ENCODE peak calls at places on chromosomes 11 and 22, in nine cellular contexts. One of them, this sample, is unnamed.

GRCh38 chr11:10651579-10652361 is 41.8 kb downstream of the IRAG1 start:
- DNase-seq in neural crest cell: no peak
- DNase-seq in prostate gland: no peak
- DNase-seq in progenitor cell of endocrine pancreas: no peak
- DNase-seq in RWPE1: no peak
- DNase-seq in fibroblast of lung: peak; percentile 41
- DNase-seq in psoas muscle: no peak
- DNase-seq in left ventricle myocardium inferior: no peak
- DNase-seq in ascending aorta: peak; percentile 76
- DNase-seq in this sample: no peak

GRCh38 chr11:45168366-45169130 is 22.1 kb downstream of the PRDM11 start:
- DNase-seq in neural crest cell: no peak
- DNase-seq in prostate gland: no peak
- DNase-seq in progenitor cell of endocrine pancreas: no peak
- DNase-seq in RWPE1: no peak
- DNase-seq in fibroblast of lung: no peak
- DNase-seq in psoas muscle: no peak
- DNase-seq in left ventricle myocardium inferior: no peak
- DNase-seq in ascending aorta: no peak
- DNase-seq in this sample: no peak

GRCh38 chr11:35216962-35217667 is 78.1 kb downstream of the CD44 start:
- DNase-seq in neural crest cell: no peak
- DNase-seq in prostate gland: no peak
- DNase-seq in progenitor cell of endocrine pancreas: no peak
- DNase-seq in RWPE1: no peak
- DNase-seq in fibroblast of lung: no peak
- DNase-seq in psoas muscle: no peak
- DNase-seq in left ventricle myocardium inferior: no peak
- DNase-seq in ascending aorta: no peak
- DNase-seq in this sample: no peak

GRCh38 chr11:36105743-36106581 is 162.1 kb downstream of the LDLRAD3 start:
- DNase-seq in neural crest cell: no peak
- DNase-seq in prostate gland: no peak
- DNase-seq in progenitor cell of endocrine pancreas: no peak
- DNase-seq in RWPE1: no peak
- DNase-seq in fibroblast of lung: no peak
- DNase-seq in psoas muscle: no peak
- DNase-seq in left ventricle myocardium inferior: no peak
- DNase-seq in ascending aorta: no peak
- DNase-seq in this sample: no peak

GRCh38 chr11:47204633-47204989 is 10.2 kb upstream of the DDB2 start:
- DNase-seq in neural crest cell: no peak
- DNase-seq in prostate gland: no peak
- DNase-seq in progenitor cell of endocrine pancreas: no peak
- DNase-seq in RWPE1: peak; percentile 88
- DNase-seq in fibroblast of lung: peak; percentile 65
- DNase-seq in psoas muscle: no peak
- DNase-seq in left ventricle myocardium inferior: no peak
- DNase-seq in ascending aorta: no peak
- DNase-seq in this sample: no peak

GRCh38 chr11:1199689-1200610 is 22.9 kb upstream of the MUC5B start:
- DNase-seq in neural crest cell: no peak
- DNase-seq in prostate gland: peak; percentile 39
- DNase-seq in progenitor cell of endocrine pancreas: peak; percentile 8
- DNase-seq in RWPE1: no peak
- DNase-seq in fibroblast of lung: no peak
- DNase-seq in psoas muscle: peak; percentile 51
- DNase-seq in left ventricle myocardium inferior: peak; percentile 12
- DNase-seq in ascending aorta: peak; percentile 58
- DNase-seq in this sample: no peak

GRCh38 chr11:110069158-110069737 is 23.9 kb upstream of the ZC3H12C start:
- DNase-seq in neural crest cell: no peak
- DNase-seq in prostate gland: no peak
- DNase-seq in progenitor cell of endocrine pancreas: no peak
- DNase-seq in RWPE1: peak; percentile 81
- DNase-seq in fibroblast of lung: peak; percentile 69
- DNase-seq in psoas muscle: peak; percentile 86
- DNase-seq in left ventricle myocardium inferior: peak; percentile 72
- DNase-seq in ascending aorta: peak; percentile 73
- DNase-seq in this sample: no peak

GRCh38 chr22:38727530-38728451 is 22.0 kb downstream of the GTPBP1 start:
- DNase-seq in neural crest cell: no peak
- DNase-seq in prostate gland: no peak
- DNase-seq in progenitor cell of endocrine pancreas: no peak
- DNase-seq in RWPE1: no peak
- DNase-seq in fibroblast of lung: no peak
- DNase-seq in psoas muscle: peak; percentile 34
- DNase-seq in left ventricle myocardium inferior: no peak
- DNase-seq in ascending aorta: no peak
- DNase-seq in this sample: no peak

GRCh38 chr22:25741692-25742626 is at the start of gene MYO18B:
- DNase-seq in neural crest cell: no peak
- DNase-seq in prostate gland: no peak
- DNase-seq in progenitor cell of endocrine pancreas: no peak
- DNase-seq in RWPE1: no peak
- DNase-seq in fibroblast of lung: peak; percentile 36
- DNase-seq in psoas muscle: peak; percentile 94
- DNase-seq in left ventricle myocardium inferior: peak; percentile 79
- DNase-seq in ascending aorta: peak; percentile 90
- DNase-seq in this sample: no peak

GRCh38 chr11:65861533-65862183 is 1.4 kb downstream of the MUS81 start:
- DNase-seq in neural crest cell: no peak
- DNase-seq in prostate gland: no peak
- DNase-seq in progenitor cell of endocrine pancreas: no peak
- DNase-seq in RWPE1: no peak
- DNase-seq in fibroblast of lung: no peak
- DNase-seq in psoas muscle: no peak
- DNase-seq in left ventricle myocardium inferior: no peak
- DNase-seq in ascending aorta: no peak
- DNase-seq in this sample: no peak

GRCh38 chr11:27395556-27396258 is 32.7 kb upstream of the CCDC34 start:
- DNase-seq in neural crest cell: no peak
- DNase-seq in prostate gland: peak; percentile 54
- DNase-seq in progenitor cell of endocrine pancreas: no peak
- DNase-seq in RWPE1: no peak
- DNase-seq in fibroblast of lung: peak; percentile 70
- DNase-seq in psoas muscle: no peak
- DNase-seq in left ventricle myocardium inferior: no peak
- DNase-seq in ascending aorta: no peak
- DNase-seq in this sample: no peak

GRCh38 chr11:3807856-3808845 is at the start of gene PGAP2:
- DNase-seq in neural crest cell: peak; percentile 73
- DNase-seq in prostate gland: peak; percentile 61
- DNase-seq in progenitor cell of endocrine pancreas: peak; percentile 57
- DNase-seq in RWPE1: peak; percentile 66
- DNase-seq in fibroblast of lung: peak; percentile 23
- DNase-seq in psoas muscle: peak; percentile 75
- DNase-seq in left ventricle myocardium inferior: peak; percentile 73
- DNase-seq in ascending aorta: peak; percentile 76
- DNase-seq in this sample: peak; percentile 65

GRCh38 chr11:120116966-120117365 is 20.9 kb downstream of the TRIM29 start:
- DNase-seq in neural crest cell: no peak
- DNase-seq in prostate gland: no peak
- DNase-seq in progenitor cell of endocrine pancreas: no peak
- DNase-seq in RWPE1: no peak
- DNase-seq in fibroblast of lung: no peak
- DNase-seq in psoas muscle: no peak
- DNase-seq in left ventricle myocardium inferior: no peak
- DNase-seq in ascending aorta: no peak
- DNase-seq in this sample: no peak

GRCh38 chr11:120119121-120119520 is 18.8 kb downstream of the TRIM29 start:
- DNase-seq in neural crest cell: no peak
- DNase-seq in prostate gland: no peak
- DNase-seq in progenitor cell of endocrine pancreas: no peak
- DNase-seq in RWPE1: no peak
- DNase-seq in fibroblast of lung: no peak
- DNase-seq in psoas muscle: no peak
- DNase-seq in left ventricle myocardium inferior: no peak
- DNase-seq in ascending aorta: no peak
- DNase-seq in this sample: no peak

GRCh38 chr11:120112174-120112796 is 25.6 kb downstream of the TRIM29 start:
- DNase-seq in neural crest cell: no peak
- DNase-seq in prostate gland: no peak
- DNase-seq in progenitor cell of endocrine pancreas: no peak
- DNase-seq in RWPE1: no peak
- DNase-seq in fibroblast of lung: no peak
- DNase-seq in psoas muscle: no peak
- DNase-seq in left ventricle myocardium inferior: no peak
- DNase-seq in ascending aorta: no peak
- DNase-seq in this sample: no peak

GRCh38 chr11:120117991-120118390 is 19.9 kb downstream of the TRIM29 start:
- DNase-seq in neural crest cell: no peak
- DNase-seq in prostate gland: no peak
- DNase-seq in progenitor cell of endocrine pancreas: no peak
- DNase-seq in RWPE1: no peak
- DNase-seq in fibroblast of lung: no peak
- DNase-seq in psoas muscle: no peak
- DNase-seq in left ventricle myocardium inferior: no peak
- DNase-seq in ascending aorta: no peak
- DNase-seq in this sample: no peak

GRCh38 chr11:120115272-120116000 is 22.5 kb downstream of the TRIM29 start:
- DNase-seq in neural crest cell: no peak
- DNase-seq in prostate gland: no peak
- DNase-seq in progenitor cell of endocrine pancreas: no peak
- DNase-seq in RWPE1: no peak
- DNase-seq in fibroblast of lung: no peak
- DNase-seq in psoas muscle: no peak
- DNase-seq in left ventricle myocardium inferior: no peak
- DNase-seq in ascending aorta: no peak
- DNase-seq in this sample: no peak
- TF ChIP-seq CTCF in neural crest cell: no peak
- TF ChIP-seq CTCF in prostate gland: no peak
- TF ChIP-seq CTCF in progenitor cell of endocrine pancreas: peak; percentile 18
- TF ChIP-seq CTCF in RWPE1: no peak
- TF ChIP-seq CTCF in fibroblast of lung: no peak
- TF ChIP-seq CTCF in psoas muscle: no peak
- TF ChIP-seq CTCF in left ventricle myocardium inferior: no peak
- TF ChIP-seq CTCF in ascending aorta: no peak
- TF ChIP-seq CTCF in this sample: no peak

DNA sequence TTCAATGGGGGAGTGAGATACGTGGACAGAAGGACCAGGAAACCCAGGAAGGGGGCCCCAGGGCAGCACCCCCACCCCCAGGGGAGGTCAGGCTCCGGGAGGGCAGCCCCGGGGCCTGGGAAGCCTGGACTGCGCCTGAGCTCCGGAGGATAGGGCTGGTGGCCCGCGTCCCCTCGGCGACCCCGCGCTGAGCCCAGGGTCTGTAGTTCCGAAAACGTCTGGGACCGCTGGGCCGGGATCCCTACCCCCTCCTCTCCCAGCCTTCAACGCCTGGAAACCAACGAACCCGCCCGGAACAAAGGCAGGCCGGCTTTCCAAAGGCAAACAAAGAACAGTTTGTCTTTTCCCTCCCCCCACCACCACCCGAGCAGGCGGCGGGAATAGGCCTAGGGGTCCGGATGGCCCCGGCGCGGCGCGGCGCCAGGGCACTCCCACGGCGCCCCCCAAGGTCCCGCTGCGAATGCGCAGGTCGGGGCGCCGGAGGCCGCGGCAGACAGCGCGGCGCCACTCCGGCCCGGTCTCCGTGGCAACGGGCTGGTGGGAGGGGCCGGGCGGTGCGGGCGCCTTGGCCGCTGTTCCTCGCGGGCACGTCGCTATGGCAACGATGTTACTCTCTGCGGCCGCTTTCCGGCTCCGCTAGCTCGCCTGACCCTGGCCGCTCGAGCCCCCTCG is 58.5 kb downstream of the IGLL1 start:
- DNase-seq in neural crest cell: peak; percentile 93
- DNase-seq in prostate gland: peak; percentile 94
- DNase-seq in progenitor cell of endocrine pancreas: peak; percentile 92
- DNase-seq in RWPE1: peak; percentile 81
- DNase-seq in fibroblast of lung: peak; percentile 84
- DNase-seq in psoas muscle: peak; percentile 85
- DNase-seq in left ventricle myocardium inferior: peak; percentile 88
- DNase-seq in ascending aorta: peak; percentile 94
- DNase-seq in this sample: peak; percentile 47
- TF ChIP-seq CTCF in neural crest cell: peak; percentile 31
- TF ChIP-seq CTCF in prostate gland: no peak
- TF ChIP-seq CTCF in progenitor cell of endocrine pancreas: peak; percentile 36
- TF ChIP-seq CTCF in RWPE1: peak; percentile 11
- TF ChIP-seq CTCF in fibroblast of lung: no peak
- TF ChIP-seq CTCF in psoas muscle: no peak
- TF ChIP-seq CTCF in left ventricle myocardium inferior: peak; percentile 22
- TF ChIP-seq CTCF in ascending aorta: no peak
- TF ChIP-seq CTCF in this sample: no peak

GRCh38 chr11:101666916-101667315 is 83.1 kb upstream of the TRPC6 start:
- DNase-seq in neural crest cell: no peak
- DNase-seq in prostate gland: no peak
- DNase-seq in progenitor cell of endocrine pancreas: no peak
- DNase-seq in RWPE1: no peak
- DNase-seq in fibroblast of lung: no peak
- DNase-seq in psoas muscle: no peak
- DNase-seq in left ventricle myocardium inferior: no peak
- DNase-seq in ascending aorta: no peak
- DNase-seq in this sample: no peak

DNA sequence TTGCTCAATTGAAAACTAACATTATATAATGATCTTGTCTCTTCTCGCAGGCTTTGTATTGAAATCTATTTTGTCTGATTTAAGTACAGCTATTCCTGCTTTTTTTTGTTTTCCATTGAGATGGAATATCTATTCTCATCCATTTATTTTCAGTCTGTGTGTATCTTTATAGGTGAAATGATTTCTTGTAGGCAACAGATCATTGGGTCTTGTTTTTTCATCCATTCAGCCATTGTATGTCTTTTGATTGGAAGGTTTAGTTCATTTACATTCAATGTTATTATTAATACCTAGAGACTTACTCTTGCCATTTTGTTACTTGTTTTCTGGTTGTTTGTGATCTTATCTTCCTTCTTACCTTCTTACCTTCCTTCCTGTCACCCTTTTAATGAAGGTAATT is 77.8 kb upstream of the TRPC6 start:
- DNase-seq in neural crest cell: no peak
- DNase-seq in prostate gland: no peak
- DNase-seq in progenitor cell of endocrine pancreas: no peak
- DNase-seq in RWPE1: no peak
- DNase-seq in fibroblast of lung: no peak
- DNase-seq in psoas muscle: no peak
- DNase-seq in left ventricle myocardium inferior: no peak
- DNase-seq in ascending aorta: no peak
- DNase-seq in this sample: no peak
- TF ChIP-seq CTCF in neural crest cell: no peak
- TF ChIP-seq CTCF in prostate gland: no peak
- TF ChIP-seq CTCF in progenitor cell of endocrine pancreas: no peak
- TF ChIP-seq CTCF in RWPE1: no peak
- TF ChIP-seq CTCF in fibroblast of lung: no peak
- TF ChIP-seq CTCF in psoas muscle: no peak
- TF ChIP-seq CTCF in left ventricle myocardium inferior: no peak
- TF ChIP-seq CTCF in ascending aorta: no peak
- TF ChIP-seq CTCF in this sample: no peak

DNA sequence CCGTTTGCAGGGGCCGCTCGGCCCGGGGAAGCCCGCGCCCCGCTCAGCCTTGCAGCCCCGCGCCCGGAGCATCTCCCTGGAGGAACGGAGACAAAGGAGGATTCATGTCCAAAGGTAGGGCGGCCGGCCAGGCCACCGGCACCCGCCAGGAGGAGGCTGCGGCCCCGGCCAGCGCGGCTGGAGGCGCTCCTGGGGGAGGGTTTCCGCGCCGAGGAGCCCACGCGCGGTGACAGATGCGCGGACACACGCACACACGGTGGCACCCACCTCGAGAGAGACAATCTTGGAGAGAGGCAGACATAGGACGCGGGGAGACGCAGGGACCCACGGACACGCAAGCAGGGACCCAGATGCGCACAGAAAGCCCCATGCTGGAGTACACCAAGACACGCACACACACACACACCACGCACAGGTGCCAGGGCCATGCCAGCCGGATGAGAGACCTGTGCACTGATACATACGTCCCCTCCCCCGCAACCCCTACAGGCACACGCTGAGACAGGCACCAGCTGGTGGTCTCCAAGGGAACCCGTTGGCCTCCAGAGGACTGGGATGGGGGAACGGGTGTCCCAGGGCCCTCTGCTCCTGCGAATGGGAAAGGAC is 7.8 kb downstream of the SEPTIN3 start:
- DNase-seq in neural crest cell: no peak
- DNase-seq in prostate gland: no peak
- DNase-seq in progenitor cell of endocrine pancreas: no peak
- DNase-seq in RWPE1: no peak
- DNase-seq in fibroblast of lung: no peak
- DNase-seq in psoas muscle: no peak
- DNase-seq in left ventricle myocardium inferior: no peak
- DNase-seq in ascending aorta: no peak
- DNase-seq in this sample: no peak
- TF ChIP-seq CTCF in neural crest cell: no peak
- TF ChIP-seq CTCF in prostate gland: no peak
- TF ChIP-seq CTCF in progenitor cell of endocrine pancreas: no peak
- TF ChIP-seq CTCF in RWPE1: no peak
- TF ChIP-seq CTCF in fibroblast of lung: no peak
- TF ChIP-seq CTCF in psoas muscle: no peak
- TF ChIP-seq CTCF in left ventricle myocardium inferior: no peak
- TF ChIP-seq CTCF in ascending aorta: no peak
- TF ChIP-seq CTCF in this sample: no peak